ENCODE peak calls at places on chromosomes 6 and 20, in five cellular contexts. One of them, this sample, is unnamed.

GRCh38 chr20:59301343-59302007 is 1.1 kb downstream of the EDN3 start:
- DNase-seq in A549: no peak
- DNase-seq in GM12878: no peak
- DNase-seq in NB4: no peak
- DNase-seq in HepG2: no peak
- DNase-seq in this sample: no peak

GRCh38 chr6:137762168-137763090 is 104.6 kb upstream of the TNFAIP3 start:
- DNase-seq in A549: no peak
- DNase-seq in GM12878: no peak
- DNase-seq in NB4: no peak
- DNase-seq in HepG2: no peak
- DNase-seq in this sample: no peak

GRCh38 chr20:62617711-62618483 is 24.4 kb upstream of the SLCO4A1 start:
- DNase-seq in A549: no peak
- DNase-seq in GM12878: no peak
- DNase-seq in NB4: peak; percentile 93
- DNase-seq in HepG2: peak; percentile 35
- DNase-seq in this sample: peak; percentile 55

GRCh38 chr6:138188278-138188923 is 26.7 kb downstream of the ARFGEF3 start:
- DNase-seq in A549: no peak
- DNase-seq in GM12878: no peak
- DNase-seq in NB4: no peak
- DNase-seq in HepG2: no peak
- DNase-seq in this sample: no peak

GRCh38 chr6:157554747-157555146 is 173.8 kb downstream of the ZDHHC14 start:
- DNase-seq in A549: no peak
- DNase-seq in GM12878: no peak
- DNase-seq in NB4: no peak
- DNase-seq in HepG2: no peak
- DNase-seq in this sample: no peak

GRCh38 chr6:139530551-139530950 is 156.1 kb upstream of the CITED2 start:
- DNase-seq in A549: no peak
- DNase-seq in GM12878: no peak
- DNase-seq in NB4: no peak
- DNase-seq in HepG2: no peak
- DNase-seq in this sample: no peak

GRCh38 chr6:105227292-105227628 is 47.4 kb upstream of the POPDC3 start:
- DNase-seq in A549: no peak
- DNase-seq in GM12878: no peak
- DNase-seq in NB4: no peak
- DNase-seq in HepG2: no peak
- DNase-seq in this sample: no peak

GRCh38 chr20:5195655-5196054 is 68.8 kb downstream of the CDS2 start:
- DNase-seq in A549: no peak
- DNase-seq in GM12878: no peak
- DNase-seq in NB4: no peak
- DNase-seq in HepG2: no peak
- DNase-seq in this sample: no peak

GRCh38 chr6:22568854-22569253 is 512 bp upstream of the HDGFL1 start:
- DNase-seq in A549: no peak
- DNase-seq in GM12878: no peak
- DNase-seq in NB4: no peak
- DNase-seq in HepG2: no peak
- DNase-seq in this sample: no peak

GRCh38 chr6:55866110-55866509 is 9.3 kb downstream of the BMP5 start:
- DNase-seq in A549: no peak
- DNase-seq in GM12878: no peak
- DNase-seq in NB4: no peak
- DNase-seq in HepG2: no peak
- DNase-seq in this sample: no peak

GRCh38 chr6:104940238-104940880 is 16.5 kb upstream of the LIN28B start:
- DNase-seq in A549: no peak
- DNase-seq in GM12878: no peak
- DNase-seq in NB4: no peak
- DNase-seq in HepG2: peak; percentile 54
- DNase-seq in this sample: no peak

GRCh38 chr6:45972795-45973503 is 42.7 kb downstream of the CLIC5 start:
- DNase-seq in A549: no peak
- DNase-seq in GM12878: no peak
- DNase-seq in NB4: no peak
- DNase-seq in HepG2: no peak
- DNase-seq in this sample: no peak

GRCh38 chr6:159023893-159024292 is 20.9 kb downstream of the TAGAP start:
- DNase-seq in A549: no peak
- DNase-seq in GM12878: no peak
- DNase-seq in NB4: no peak
- DNase-seq in HepG2: no peak
- DNase-seq in this sample: no peak

GRCh38 chr20:24747015-24747712 is 201.9 kb upstream of the CST7 start:
- DNase-seq in A549: no peak
- DNase-seq in GM12878: no peak
- DNase-seq in NB4: no peak
- DNase-seq in HepG2: no peak
- DNase-seq in this sample: no peak

GRCh38 chr20:58852559-58853271 is at the start of gene GNAS:
- DNase-seq in A549: peak; percentile 72
- DNase-seq in GM12878: no peak
- DNase-seq in NB4: peak; percentile 54
- DNase-seq in HepG2: peak; percentile 21
- DNase-seq in this sample: peak; percentile 47

GRCh38 chr6:110528051-110528929 is 51.9 kb upstream of the SLC22A16 start:
- DNase-seq in A549: peak; percentile 28
- DNase-seq in GM12878: peak; percentile 28
- DNase-seq in NB4: peak; percentile 76
- DNase-seq in HepG2: peak; percentile 62
- DNase-seq in this sample: peak; percentile 91

GRCh38 chr6:71080151-71080550 is 123.3 kb upstream of the B3GAT2 start:
- DNase-seq in A549: no peak
- DNase-seq in GM12878: no peak
- DNase-seq in NB4: no peak
- DNase-seq in HepG2: no peak
- DNase-seq in this sample: no peak

GRCh38 chr6:149566372-149567193 is at the start of gene GINM1:
- DNase-seq in A549: peak; percentile 43
- DNase-seq in GM12878: no peak
- DNase-seq in NB4: peak; percentile 74
- DNase-seq in HepG2: peak; percentile 44
- DNase-seq in this sample: peak; percentile 68

GRCh38 chr6:99471638-99472037 is 43.6 kb downstream of the USP45 start:
- DNase-seq in A549: no peak
- DNase-seq in GM12878: no peak
- DNase-seq in NB4: no peak
- DNase-seq in HepG2: no peak
- DNase-seq in this sample: no peak

GRCh38 chr20:25149986-25150385 is 45.5 kb upstream of the ENTPD6 start:
- DNase-seq in A549: no peak
- DNase-seq in GM12878: no peak
- DNase-seq in NB4: no peak
- DNase-seq in HepG2: no peak
- DNase-seq in this sample: no peak

GRCh38 chr6:77019081-77019480 is 444.2 kb downstream of the HTR1B start:
- DNase-seq in A549: no peak
- DNase-seq in GM12878: no peak
- DNase-seq in NB4: no peak
- DNase-seq in HepG2: no peak
- DNase-seq in this sample: no peak

GRCh38 chr6:152117156-152118129 is 310.0 kb downstream of the ESR1 start:
- DNase-seq in A549: no peak
- DNase-seq in GM12878: no peak
- DNase-seq in NB4: no peak
- DNase-seq in HepG2: no peak
- DNase-seq in this sample: no peak

GRCh38 chr6:49933526-49933925 is 30.4 kb downstream of the DEFB114 start:
- DNase-seq in A549: no peak
- DNase-seq in GM12878: no peak
- DNase-seq in NB4: no peak
- DNase-seq in HepG2: no peak
- DNase-seq in this sample: no peak

GRCh38 chr6:108132863-108133262 is 33.0 kb upstream of the NR2E1 start:
- DNase-seq in A549: no peak
- DNase-seq in GM12878: no peak
- DNase-seq in NB4: peak; percentile 35
- DNase-seq in HepG2: no peak
- DNase-seq in this sample: no peak

GRCh38 chr20:54086444-54087134 is 16.2 kb upstream of the BCAS1 start:
- DNase-seq in A549: no peak
- DNase-seq in GM12878: no peak
- DNase-seq in NB4: no peak
- DNase-seq in HepG2: no peak
- DNase-seq in this sample: no peak

GRCh38 chr20:21259346-21259745 is 43.8 kb upstream of the XRN2 start:
- DNase-seq in A549: no peak
- DNase-seq in GM12878: no peak
- DNase-seq in NB4: no peak
- DNase-seq in HepG2: no peak
- DNase-seq in this sample: no peak

GRCh38 chr20:50259705-50260479 is 69.3 kb downstream of the CEBPB start:
- DNase-seq in A549: no peak
- DNase-seq in GM12878: no peak
- DNase-seq in NB4: no peak
- DNase-seq in HepG2: no peak
- DNase-seq in this sample: no peak

GRCh38 chr20:36604952-36605308 is 649 bp upstream of the RAB5IF start:
- DNase-seq in A549: no peak
- DNase-seq in GM12878: peak; percentile 81
- DNase-seq in NB4: peak; percentile 91
- DNase-seq in HepG2: no peak
- DNase-seq in this sample: no peak

GRCh38 chr6:134920422-134920821 is 29.5 kb downstream of the ALDH8A1 start:
- DNase-seq in A549: no peak
- DNase-seq in GM12878: no peak
- DNase-seq in NB4: no peak
- DNase-seq in HepG2: no peak
- DNase-seq in this sample: peak; percentile 22

GRCh38 chr6:150006961-150007464 is 18.3 kb downstream of the RAET1L start:
- DNase-seq in A549: no peak
- DNase-seq in GM12878: no peak
- DNase-seq in NB4: peak; percentile 28
- DNase-seq in HepG2: no peak
- DNase-seq in this sample: no peak

DNA sequence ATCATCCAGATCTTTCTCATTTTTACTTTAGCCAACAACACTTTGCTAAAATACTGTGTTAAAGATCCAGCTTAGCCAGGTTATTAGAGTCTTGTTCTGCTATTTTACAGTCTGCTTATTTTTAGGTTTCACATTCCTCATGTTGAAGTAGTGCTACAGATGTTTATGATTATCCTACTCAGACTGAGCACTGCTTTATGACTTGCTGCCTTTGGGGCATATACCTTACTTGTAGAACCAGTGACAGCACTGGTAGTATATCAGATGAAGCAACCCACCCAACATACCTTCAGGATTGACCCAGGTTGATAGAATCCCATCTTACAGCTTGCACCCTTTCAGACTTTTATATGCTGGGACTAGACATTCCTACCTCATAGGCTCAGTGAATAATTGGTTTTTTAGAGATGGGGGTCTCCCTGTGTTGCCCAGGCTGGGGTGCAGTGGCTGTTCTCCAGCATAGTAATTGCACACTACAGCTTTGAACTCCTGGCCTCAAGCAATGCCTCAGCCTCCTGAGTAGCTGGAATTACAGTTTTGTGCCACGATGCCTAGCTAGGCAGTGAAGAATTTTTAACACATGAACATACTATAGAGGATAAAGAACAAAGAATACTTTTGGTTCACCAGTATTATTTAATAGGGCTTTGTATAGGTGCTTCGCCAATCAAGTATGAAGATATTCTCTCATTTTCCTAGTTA is 63.8 kb upstream of the DYNLRB1 start:
- DNase-seq in A549: no peak
- DNase-seq in GM12878: no peak
- DNase-seq in NB4: no peak
- DNase-seq in HepG2: no peak
- DNase-seq in this sample: no peak
- TF ChIP-seq MYC in A549: no peak
- TF ChIP-seq MYC in GM12878: no peak
- TF ChIP-seq MYC in NB4: no peak
- TF ChIP-seq MYC in HepG2: no peak
- TF ChIP-seq MYC in this sample: no peak

DNA sequence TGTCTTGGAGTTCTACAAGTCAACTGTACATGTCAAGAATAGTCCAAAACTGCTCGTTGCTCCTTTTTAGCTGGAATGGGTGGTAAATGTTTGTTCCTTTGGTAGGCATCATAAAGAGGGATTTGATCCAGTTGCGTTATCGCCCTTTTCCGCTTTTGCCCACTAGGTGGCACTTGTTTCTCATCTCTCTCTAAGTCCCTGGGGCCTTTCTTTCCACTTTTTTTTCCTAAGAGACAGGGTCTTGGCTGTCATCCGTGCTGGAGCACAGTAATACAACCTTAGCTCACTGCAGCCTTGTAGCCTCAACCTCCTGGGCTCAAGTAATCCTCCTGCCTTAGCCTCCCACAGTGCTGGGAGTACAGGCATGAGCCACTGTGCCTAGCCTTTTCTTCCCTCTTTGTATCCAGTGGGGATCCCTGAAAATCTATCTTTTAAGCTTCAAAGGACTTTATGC is 20.7 kb downstream of the GTPBP2 start:
- DNase-seq in A549: peak; percentile 50
- DNase-seq in GM12878: peak; percentile 17
- DNase-seq in NB4: peak; percentile 79
- DNase-seq in HepG2: peak; percentile 68
- DNase-seq in this sample: peak; percentile 82
- TF ChIP-seq MYC in A549: no peak
- TF ChIP-seq MYC in GM12878: no peak
- TF ChIP-seq MYC in NB4: no peak
- TF ChIP-seq MYC in HepG2: no peak
- TF ChIP-seq MYC in this sample: no peak

DNA sequence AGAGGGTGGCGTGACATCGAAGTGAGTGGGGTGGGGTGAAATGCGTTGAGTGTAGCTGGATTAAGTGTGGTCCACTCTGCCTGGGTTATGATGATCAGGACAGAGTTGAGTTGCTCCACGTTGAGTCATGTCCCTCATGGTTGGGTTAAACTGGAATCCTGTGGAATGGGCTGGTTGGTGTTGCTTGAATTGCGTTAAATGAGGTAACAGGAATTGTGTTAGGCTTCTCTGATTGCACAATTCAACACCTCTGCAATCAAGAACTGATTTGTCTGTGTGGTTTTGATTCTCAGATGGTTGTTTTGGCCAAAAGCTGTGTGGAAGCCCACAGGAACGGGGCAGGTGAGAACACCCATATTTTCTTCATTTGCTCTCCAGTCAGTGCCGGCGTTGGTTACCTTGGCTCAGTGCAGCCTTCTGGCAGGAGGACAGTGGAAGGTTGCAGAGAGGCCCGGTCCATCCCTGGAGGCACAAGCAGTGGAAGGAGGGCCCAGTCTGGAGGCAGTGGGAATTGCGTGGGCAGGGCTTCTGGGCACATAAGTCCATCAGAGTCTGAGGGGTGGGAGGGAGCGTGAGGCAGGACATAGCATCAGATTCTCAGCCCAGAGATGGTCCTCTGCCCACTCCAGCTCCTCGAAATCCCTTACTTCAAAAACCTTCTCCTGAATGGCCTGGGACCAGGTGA is 11.6 kb downstream of the NOTCH4 start:
- DNase-seq in A549: no peak
- DNase-seq in GM12878: no peak
- DNase-seq in NB4: no peak
- DNase-seq in HepG2: no peak
- DNase-seq in this sample: no peak
- TF ChIP-seq MYC in A549: no peak
- TF ChIP-seq MYC in GM12878: no peak
- TF ChIP-seq MYC in NB4: no peak
- TF ChIP-seq MYC in HepG2: no peak
- TF ChIP-seq MYC in this sample: no peak

GRCh38 chr6:112511441-112511840 is 164.3 kb downstream of the RFPL4B start:
- DNase-seq in A549: no peak
- DNase-seq in GM12878: no peak
- DNase-seq in NB4: no peak
- DNase-seq in HepG2: no peak
- DNase-seq in this sample: no peak
- TF ChIP-seq MYC in A549: no peak
- TF ChIP-seq MYC in GM12878: no peak
- TF ChIP-seq MYC in NB4: no peak
- TF ChIP-seq MYC in HepG2: no peak
- TF ChIP-seq MYC in this sample: no peak

This sample was measured in endothelial cell of umbilical vein.